ENCODE peak calls at places on chromosomes 16 and 17, in four cellular contexts. R is progenitor cell of endocrine pancreas, J is foreskin keratinocyte, S is OCI-LY7. B is an unnamed sample.

GRCh38 chr17:51166987-51167931 is 1.0 kb downstream of the NME2 start:
- DNase-seq in R (peak; percentile 66), J (no peak), S (peak; percentile 78), B (peak; percentile 90)

GRCh38 chr17:34584805-34585416 is 5.5 kb downstream of the TMEM132E start:
- DNase-seq in R (no peak), J (no peak), S (peak; percentile 35), B (peak; percentile 35)

GRCh38 chr16:85168732-85169256 is 56.5 kb upstream of the CIBAR2 start:
- DNase-seq in R (no peak), J (no peak), S (no peak), B (peak; percentile 85)

GRCh38 chr16:56894331-56894917 is 29.4 kb downstream of the SLC12A3 start:
- DNase-seq in R (no peak), J (no peak), S (no peak), B (no peak)

GRCh38 chr17:68396226-68396780 is 61.0 kb downstream of the WIPI1 start:
- DNase-seq in R (no peak), J (no peak), S (no peak), B (no peak)

GRCh38 chr16:70682239-70683145 is 3.4 kb downstream of the MTSS2 start:
- DNase-seq in R (no peak), J (no peak), S (no peak), B (no peak)

GRCh38 chr17:2372180-2372579 is 28.7 kb downstream of the MNT start:
- DNase-seq in R (no peak), J (no peak), S (no peak), B (no peak)

GRCh38 chr17:64256913-64257807 is 5.9 kb downstream of the TEX2 start:
- DNase-seq in R (no peak), J (peak; percentile 64), S (no peak), B (no peak)

GRCh38 chr17:61534414-61534813 is 56.6 kb downstream of the NACA2 start:
- DNase-seq in R (no peak), J (no peak), S (no peak), B (no peak)

GRCh38 chr16:70685938-70686375 is at the start of gene MTSS2:
- DNase-seq in R (peak; percentile 72), J (no peak), S (no peak), B (peak; percentile 70)

GRCh38 chr17:72850410-72850809 is 242.1 kb downstream of the SLC39A11 start:
- DNase-seq in R (no peak), J (peak; percentile 36), S (no peak), B (no peak)

GRCh38 chr17:65495255-65496060 is 66.0 kb downstream of the AXIN2 start:
- DNase-seq in R (peak; percentile 21), J (no peak), S (no peak), B (no peak)

GRCh38 chr17:3690094-3690715 is 5.8 kb downstream of the P2RX5 start:
- DNase-seq in R (no peak), J (no peak), S (no peak), B (no peak)

GRCh38 chr16:89375021-89375420 is 115.3 kb downstream of the ANKRD11 start:
- DNase-seq in R (no peak), J (no peak), S (peak; percentile 73), B (peak; percentile 67)

GRCh38 chr16:56649271-56649670 is 2.4 kb upstream of the MT1B start:
- DNase-seq in R (no peak), J (no peak), S (no peak), B (no peak)

GRCh38 chr17:42281571-42282096 is 5.4 kb upstream of the STAT5B start:
- DNase-seq in R (no peak), J (no peak), S (no peak), B (peak; percentile 4)

GRCh38 chr17:1725642-1726511 is 1.4 kb downstream of the WDR81 start:
- DNase-seq in R (no peak), J (no peak), S (no peak), B (no peak)

GRCh38 chr17:19332371-19333131 is 30.0 kb downstream of the B9D1 start:
- DNase-seq in R (no peak), J (no peak), S (no peak), B (peak; percentile 24)

GRCh38 chr16:81450783-81451491 is 6.3 kb downstream of the CMIP start:
- DNase-seq in R (no peak), J (no peak), S (no peak), B (no peak)
- TF ChIP-seq CTCF in R (peak; percentile 21), J (no peak), S (peak; percentile 43), B (no peak)

GRCh38 chr17:74749262-74750038 is 1.0 kb downstream of the NHERF1 start:
- DNase-seq in R (no peak), J (no peak), S (peak; percentile 69), B (no peak)

GRCh38 chr17:74746922-74747321 is 1.5 kb upstream of the NHERF1 start:
- DNase-seq in R (no peak), J (no peak), S (no peak), B (no peak)

GRCh38 chr17:74748279-74748528 is 224 bp upstream of the NHERF1 start:
- DNase-seq in R (no peak), J (no peak), S (no peak), B (no peak)

GRCh38 chr17:74750039-74750326 is 1.6 kb downstream of the NHERF1 start:
- DNase-seq in R (no peak), J (no peak), S (no peak), B (no peak)

DNA sequence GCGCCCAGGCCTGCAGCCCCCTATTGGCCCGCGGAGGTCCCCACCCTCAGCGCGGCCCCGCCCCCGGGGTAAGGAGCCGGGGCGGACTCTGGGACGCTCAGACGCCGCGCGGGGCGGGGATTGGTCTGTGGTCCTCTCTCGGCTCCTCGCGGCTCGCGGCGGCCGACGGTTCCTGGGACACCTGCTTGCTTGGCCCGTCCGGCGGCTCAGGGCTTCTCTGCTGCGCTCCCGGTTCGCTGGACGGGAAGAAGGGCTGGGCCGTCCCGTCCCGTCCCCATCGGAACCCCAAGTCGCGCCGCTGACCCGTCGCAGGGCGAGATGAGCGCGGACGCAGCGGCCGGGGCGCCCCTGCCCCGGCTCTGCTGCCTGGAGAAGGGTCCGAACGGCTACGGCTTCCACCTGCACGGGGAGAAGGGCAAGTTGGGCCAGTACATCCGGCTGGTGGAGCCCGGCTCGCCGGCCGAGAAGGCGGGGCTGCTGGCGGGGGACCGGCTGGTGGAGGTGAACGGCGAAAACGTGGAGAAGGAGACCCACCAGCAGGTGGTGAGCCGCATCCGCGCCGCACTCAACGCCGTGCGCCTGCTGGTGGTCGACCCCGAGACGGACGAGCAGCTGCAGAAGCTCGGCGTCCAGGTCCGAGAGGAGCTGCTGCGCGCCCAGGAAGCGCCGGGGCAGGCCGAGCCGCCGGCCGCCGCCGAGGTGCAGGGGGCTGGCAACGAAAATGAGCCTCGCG is at the start of gene NHERF1:
- DNase-seq in R (peak; percentile 94), J (peak; percentile 64), S (peak; percentile 99), B (peak; percentile 99)
- TF ChIP-seq CTCF in R (peak; percentile 48), J (peak; percentile 51), S (peak; percentile 70), B (no peak)

GRCh38 chr17:77245162-77245926 is 104.6 kb downstream of the SEC14L1 start:
- DNase-seq in R (no peak), J (no peak), S (no peak), B (peak; percentile 88)

GRCh38 chr17:77248216-77249054 is 107.7 kb downstream of the SEC14L1 start:
- DNase-seq in R (no peak), J (no peak), S (no peak), B (no peak)

GRCh38 chr17:77247048-77247541 is 106.3 kb downstream of the SEC14L1 start:
- DNase-seq in R (peak; percentile 89), J (no peak), S (peak; percentile 91), B (peak; percentile 92)

GRCh38 chr17:77246110-77247047 is 105.6 kb downstream of the SEC14L1 start:
- DNase-seq in R (no peak), J (no peak), S (peak; percentile 62), B (no peak)

GRCh38 chr17:77247609-77248008 is 106.8 kb downstream of the SEC14L1 start:
- DNase-seq in R (no peak), J (no peak), S (no peak), B (no peak)
- TF ChIP-seq CTCF in R (no peak), J (no peak), S (no peak), B (no peak)

GRCh38 chr16:66542396-66542795 is 7.5 kb downstream of the TK2 start:
- DNase-seq in R (no peak), J (no peak), S (no peak), B (no peak)
- TF ChIP-seq CTCF in R (no peak), J (no peak), S (no peak), B (no peak)

GRCh38 chr16:1057252-1057932 is 15.2 kb upstream of the SSTR5 start:
- DNase-seq in R (peak; percentile 72), J (no peak), S (no peak), B (peak; percentile 83)
- TF ChIP-seq CTCF in R (peak; percentile 95), J (peak; percentile 69), S (peak; percentile 64), B (peak; percentile 45)

GRCh38 chr16:29664133-29664912 is 1.3 kb downstream of the SPN start:
- DNase-seq in R (no peak), J (no peak), S (peak; percentile 83), B (no peak)
- TF ChIP-seq CTCF in R (no peak), J (no peak), S (peak; percentile 67), B (no peak)